ENCODE peak calls at places on chromosomes 3 and 15, in eight cellular contexts. C, K, Y, F, S, T, N and X are unnamed samples.

GRCh38 chr15:94247789-94248638 is 16.7 kb downstream of the MCTP2 start:
- DNase-seq in C (no peak), K (no peak), Y (no peak), F (no peak), S (no peak), T (no peak), N (no peak), X (no peak)

GRCh38 chr15:72110355-72110754 is 7.6 kb downstream of the MYO9A start:
- DNase-seq in C (no peak), K (peak), Y (no peak), F (no peak), S (no peak), T (no peak), N (no peak), X (peak)

GRCh38 chr3:105598047-105598796 is 231.5 kb downstream of the ALCAM start:
- DNase-seq in C (no peak), K (peak), Y (no peak), F (no peak), S (no peak), T (no peak), N (peak), X (peak)

GRCh38 chr3:69354948-69355347 is 30.9 kb downstream of the FRMD4B start:
- DNase-seq in C (no peak), K (no peak), Y (no peak), F (no peak), S (no peak), T (no peak), N (no peak), X (peak)

GRCh38 chr15:59388670-59389069 is 16.0 kb upstream of the MYO1E start:
- DNase-seq in C (no peak), K (peak), Y (no peak), F (no peak), S (no peak), T (no peak), N (peak), X (peak)

GRCh38 chr15:94229591-94230365 is 1.6 kb upstream of the MCTP2 start:
- DNase-seq in C (no peak), K (no peak), Y (no peak), F (no peak), S (no peak), T (no peak), N (no peak), X (no peak)

GRCh38 chr3:3172627-3173026 is 6.9 kb downstream of the CRBN start:
- DNase-seq in C (no peak), K (no peak), Y (no peak), F (no peak), S (no peak), T (no peak), N (no peak), X (no peak)

GRCh38 chr3:123334056-123334455 is 114.8 kb downstream of the ADCY5 start:
- DNase-seq in C (no peak), K (no peak), Y (no peak), F (no peak), S (no peak), T (no peak), N (no peak), X (no peak)

GRCh38 chr15:87167055-87167454 is 1087.4 kb downstream of the AGBL1 start:
- DNase-seq in C (no peak), K (no peak), Y (no peak), F (no peak), S (no peak), T (no peak), N (no peak), X (peak)

GRCh38 chr3:42960282-42960681 is 18.8 kb upstream of the GASK1A start:
- DNase-seq in C (no peak), K (peak), Y (peak), F (no peak), S (no peak), T (no peak), N (no peak), X (no peak)